ENCODE peak calls at places on chromosomes 6 and 20, in five cellular contexts. H is pancreas, C is H9, R is spleen, O is nucleus accumbens. K is an unnamed sample.

GRCh38 chr20:19789446-19789845 is 31.4 kb downstream of the RIN2 start:
- DNase-seq in R (no peak), H (no peak), O (no peak), C (no peak), K (no peak)

GRCh38 chr6:52230685-52231084 is 13.6 kb downstream of the IL17F start:
- DNase-seq in C (no peak), R (no peak), H (no peak), O (no peak), K (no peak)

GRCh38 chr6:40353197-40353966 is 233.8 kb downstream of the LRFN2 start:
- DNase-seq in H (no peak), C (no peak), O (no peak), R (no peak), K (no peak)

GRCh38 chr20:4609511-4609910 is 112.2 kb upstream of the PRND start:
- DNase-seq in O (no peak), H (no peak), R (no peak), C (no peak), K (no peak)

GRCh38 chr6:143555071-143555492 is 43.6 kb upstream of the FUCA2 start:
- DNase-seq in R (no peak), O (no peak), H (no peak), C (no peak), K (no peak)

GRCh38 chr20:57792386-57793095 is 82.7 kb upstream of the PMEPA1 start:
- DNase-seq in C (no peak), R (peak), H (no peak), O (peak), K (peak)

GRCh38 chr20:50224553-50225255 is 34.1 kb downstream of the CEBPB start:
- DNase-seq in O (no peak), R (no peak), H (no peak), C (no peak), K (no peak)

GRCh38 chr6:112511441-112511840 is 164.3 kb downstream of the RFPL4B start:
- DNase-seq in O (no peak), R (no peak), H (no peak), C (no peak), K (no peak)

GRCh38 chr20:40713508-40713907 is 24.5 kb upstream of the MAFB start:
- DNase-seq in C (no peak), R (no peak), H (no peak), O (no peak), K (no peak)

GRCh38 chr20:48945840-48946514 is 24.5 kb downstream of the ARFGEF2 start:
- DNase-seq in H (peak), R (no peak), C (no peak), O (no peak), K (no peak)

GRCh38 chr6:44388135-44388487 is 605 bp downstream of the CDC5L start:
- DNase-seq in O (no peak), C (no peak), R (no peak), H (no peak), K (peak)

GRCh38 chr20:18879262-18879661 is 65.7 kb downstream of the SCP2D1 start:
- DNase-seq in H (no peak), C (no peak), R (no peak), O (no peak), K (no peak)

GRCh38 chr6:139708342-139709199 is 334.1 kb upstream of the CITED2 start:
- DNase-seq in C (no peak), O (no peak), R (no peak), H (peak), K (no peak)

GRCh38 chr6:85449818-85450577 is at the start of gene NT5E:
- DNase-seq in R (peak), O (peak), H (peak), C (peak), K (peak)

GRCh38 chr6:92888316-92888715 is 531.0 kb downstream of the EPHA7 start:
- DNase-seq in C (no peak), R (no peak), H (no peak), O (no peak), K (no peak)

GRCh38 chr6:51737580-51738360 is 349.6 kb downstream of the PKHD1 start:
- DNase-seq in C (no peak), O (no peak), R (no peak), H (no peak), K (no peak)

GRCh38 chr20:25277051-25277801 is 29.3 kb downstream of the PYGB start:
- DNase-seq in O (no peak), R (peak), H (peak), C (no peak), K (no peak)

GRCh38 chr6:86581833-86582232 is 355.5 kb upstream of the HTR1E start:
- DNase-seq in O (no peak), H (no peak), C (no peak), R (no peak), K (no peak)

GRCh38 chr20:56995635-56996075 is 270.8 kb downstream of the BMP7 start:
- DNase-seq in C (peak), R (no peak), O (no peak), H (peak), K (no peak)

GRCh38 chr6:50822078-50822476 is 3.4 kb downstream of the TFAP2B start:
- DNase-seq in O (no peak), C (no peak), R (no peak), H (no peak), K (no peak)

GRCh38 chr20:40942775-40943174 is 85.8 kb upstream of the TOP1 start:
- DNase-seq in H (no peak), R (no peak), O (no peak), C (no peak), K (no peak)

GRCh38 chr20:43653966-43654365 is 12.9 kb upstream of the MYBL2 start:
- DNase-seq in O (no peak), R (no peak), H (no peak), C (no peak), K (no peak)